ENCODE peak calls at places on chromosomes 16 and 17, in six cellular contexts. Y is kidney, H is lower lobe of right lung, D is fibroblast of the aortic adventitia, A is adrenal gland, L is AG09309. Q is an unnamed sample.

GRCh38 chr17:73091770-73092517 is 544 bp downstream of the SLC39A11 start:
- DNase-seq in D (peak), H (peak), Y (no peak), A (peak), L (no peak), Q (peak)

GRCh38 chr17:1073241-1073962 is 76.5 kb downstream of the TIMM22 start:
- DNase-seq in D (no peak), A (no peak), Y (peak), H (peak), L (no peak), Q (peak)

GRCh38 chr17:74431568-74432483 is at the start of gene GPRC5C:
- DNase-seq in A (peak), Y (peak), D (peak), H (peak), L (no peak), Q (peak)

GRCh38 chr17:77572065-77572601 is 386.4 kb upstream of the TNRC6C start:
- DNase-seq in H (peak), Y (no peak), D (no peak), L (no peak), A (no peak), Q (peak)

GRCh38 chr17:57946798-57947358 is 8.3 kb downstream of the CUEDC1 start:
- DNase-seq in A (peak), Y (peak), H (peak), L (no peak), D (peak), Q (peak)

GRCh38 chr17:3976675-3977171 is 12.5 kb upstream of the ATP2A3 start:
- DNase-seq in H (peak), D (no peak), L (no peak), Y (peak), A (peak), Q (peak)

GRCh38 chr17:49054342-49055092 is 57.3 kb downstream of the IGF2BP1 start:
- DNase-seq in D (no peak), Y (no peak), L (no peak), A (no peak), H (no peak), Q (no peak)

GRCh38 chr17:77666881-77667395 is 291.6 kb upstream of the TNRC6C start:
- DNase-seq in A (no peak), Y (no peak), H (no peak), D (no peak), L (no peak), Q (peak)

GRCh38 chr17:21304091-21304490 is 19.6 kb downstream of the MAP2K3 start:
- DNase-seq in H (peak), A (peak), Y (peak), L (no peak), D (no peak), Q (peak)

GRCh38 chr16:78993342-78993741 is 607.2 kb downstream of the MAF start:
- DNase-seq in Y (no peak), A (no peak), D (no peak), L (no peak), H (no peak), Q (no peak)

GRCh38 chr17:39164675-39165143 is 1.3 kb downstream of the ARL5C start:
- DNase-seq in L (peak), Y (peak), D (peak), A (peak), H (peak), Q (peak)

GRCh38 chr16:85658504-85659326 is 30.0 kb downstream of the GINS2 start:
- DNase-seq in D (no peak), L (no peak), A (no peak), Y (peak), H (peak), Q (peak)

GRCh38 chr16:75488322-75488721 is 6.9 kb downstream of the CHST6 start:
- DNase-seq in Y (no peak), D (no peak), A (peak), H (no peak), L (no peak), Q (no peak)

DNA sequence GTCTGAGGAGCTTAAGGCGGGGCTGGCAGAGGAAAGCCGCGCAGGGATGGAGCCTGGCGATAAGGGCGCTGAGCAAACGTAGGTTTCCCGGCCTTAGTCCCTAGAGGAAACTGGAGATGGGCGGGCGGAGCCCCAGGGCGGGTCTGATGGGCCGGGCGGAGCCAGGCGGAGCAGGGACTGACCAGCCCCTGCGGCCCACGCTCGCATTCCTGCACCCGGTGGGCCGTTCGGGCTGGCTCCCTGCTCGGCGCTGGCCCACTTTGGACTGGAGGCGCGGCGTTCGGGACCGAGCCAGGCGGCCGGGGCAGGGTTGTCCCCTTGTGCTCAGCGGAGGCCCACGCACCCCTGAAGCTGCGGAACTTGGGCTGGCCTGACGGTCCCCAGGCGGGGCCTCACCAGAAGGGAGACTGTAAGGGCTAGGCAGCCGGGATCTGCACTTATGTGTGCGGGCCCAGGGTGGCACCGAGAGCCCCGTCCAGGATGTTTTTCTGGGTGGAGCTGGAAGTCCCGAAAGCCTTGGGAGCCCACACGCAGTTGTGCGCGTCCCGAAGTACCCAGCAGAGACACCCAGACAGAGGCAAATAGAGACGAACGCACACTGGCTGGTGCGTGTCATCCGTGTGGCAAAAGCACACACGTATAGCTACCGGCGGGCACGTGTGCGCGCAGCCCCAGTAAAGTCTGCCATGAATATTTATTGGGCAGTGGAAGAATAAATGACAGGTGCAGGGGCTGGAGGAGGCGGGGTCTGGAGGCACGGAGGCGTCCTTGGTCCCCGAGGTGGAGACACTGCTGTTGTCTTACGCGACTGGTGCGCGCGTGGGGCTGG is 1.4 kb downstream of the PYDC1 start:
- DNase-seq in D (peak), L (no peak), Y (peak), H (peak), A (peak), Q (peak)
- H3K4me3 ChIP-seq in D (peak), L (peak), Y (peak), H (peak), A (no peak), Q (peak)

DNA sequence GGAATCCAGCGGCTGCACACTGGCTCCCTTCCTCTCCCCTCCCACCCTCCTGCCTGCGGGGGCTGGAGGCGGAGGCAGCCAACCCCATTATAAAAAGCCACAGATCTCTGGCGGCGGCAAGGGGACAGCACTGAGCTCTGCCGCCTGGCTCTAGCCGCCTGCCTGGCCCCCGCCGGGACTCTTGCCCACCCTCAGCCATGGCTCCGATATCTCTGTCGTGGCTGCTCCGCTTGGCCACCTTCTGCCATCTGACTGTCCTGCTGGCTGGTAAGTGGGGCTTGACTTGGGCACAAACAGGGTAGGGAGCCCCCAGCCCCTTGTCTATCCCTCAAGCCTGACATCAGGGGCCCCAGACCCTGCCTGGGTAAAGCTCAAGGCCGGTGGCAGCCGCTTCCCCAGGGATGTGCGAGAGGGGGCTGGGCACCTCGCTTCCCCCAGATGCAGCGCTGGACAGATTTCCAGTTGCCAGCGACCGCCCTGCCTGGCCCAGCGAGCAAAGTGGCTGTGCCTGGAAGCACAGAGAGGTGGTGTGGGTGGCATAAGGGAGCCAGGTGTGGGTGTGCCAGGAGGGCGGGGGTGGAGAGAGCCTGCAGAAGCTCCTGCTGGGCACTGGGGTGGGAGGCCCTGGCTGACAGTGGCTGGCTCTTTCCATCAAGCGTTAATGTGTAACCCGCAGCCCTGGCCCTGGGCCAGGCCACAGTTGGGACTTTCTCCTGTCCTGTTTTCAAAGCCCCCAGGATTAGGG is at the start of gene CX3CL1:
- DNase-seq in Y (peak), D (peak), L (no peak), A (no peak), H (peak), Q (no peak)
- TF ChIP-seq CTCF in Y (peak), D (peak), L (no peak), A (no peak), H (peak), Q (no peak)

DNA sequence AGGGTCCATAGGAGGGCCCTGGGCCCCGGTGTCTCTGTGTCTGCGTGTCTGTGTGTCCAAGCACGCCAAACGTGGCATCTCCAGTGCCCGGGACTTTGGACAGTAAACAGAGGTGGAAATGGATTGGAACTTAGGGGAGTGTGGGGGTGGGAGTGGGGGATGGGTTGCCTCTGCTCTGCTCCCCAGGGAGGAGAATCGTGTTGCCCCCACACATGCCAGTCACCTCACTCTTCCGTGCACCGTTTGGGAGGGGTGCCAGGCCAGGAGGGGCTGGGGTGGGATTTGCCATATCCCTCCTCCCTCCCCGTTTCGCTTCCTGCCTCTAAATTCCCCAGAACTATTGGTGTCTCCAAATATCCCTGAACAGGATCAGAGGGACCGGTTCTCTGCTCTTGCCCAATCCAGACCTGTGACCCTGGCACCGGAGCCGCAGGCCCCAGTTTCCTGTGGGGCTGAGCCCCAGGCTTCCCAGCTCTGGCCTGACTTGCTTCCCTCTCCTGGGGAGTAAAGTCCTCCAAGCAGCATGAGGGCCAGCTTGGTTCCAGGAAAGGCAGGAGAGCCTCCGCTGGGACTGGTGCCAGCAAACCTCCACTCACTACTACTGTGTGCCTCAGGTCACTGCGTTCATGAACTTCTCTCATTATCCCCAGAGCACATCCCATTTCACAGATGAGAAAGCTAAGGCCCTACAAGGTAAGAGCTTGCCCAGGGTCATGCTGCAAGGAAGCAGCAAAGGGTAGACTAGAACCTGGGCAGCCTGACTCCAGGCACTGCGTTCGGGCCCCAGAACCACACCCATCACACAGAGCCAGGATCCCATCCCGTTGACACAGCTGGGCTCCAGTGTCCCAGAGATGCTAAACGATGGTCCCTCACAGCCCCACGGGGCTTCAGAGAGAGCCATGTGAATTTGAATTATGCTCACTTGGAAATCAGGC is at the start of gene ASGR1:
- DNase-seq in Y (no peak), H (no peak), D (no peak), L (no peak), A (no peak), Q (no peak)
- H3K4me3 ChIP-seq in Y (no peak), H (peak), D (no peak), L (peak), A (no peak), Q (no peak)

DNA sequence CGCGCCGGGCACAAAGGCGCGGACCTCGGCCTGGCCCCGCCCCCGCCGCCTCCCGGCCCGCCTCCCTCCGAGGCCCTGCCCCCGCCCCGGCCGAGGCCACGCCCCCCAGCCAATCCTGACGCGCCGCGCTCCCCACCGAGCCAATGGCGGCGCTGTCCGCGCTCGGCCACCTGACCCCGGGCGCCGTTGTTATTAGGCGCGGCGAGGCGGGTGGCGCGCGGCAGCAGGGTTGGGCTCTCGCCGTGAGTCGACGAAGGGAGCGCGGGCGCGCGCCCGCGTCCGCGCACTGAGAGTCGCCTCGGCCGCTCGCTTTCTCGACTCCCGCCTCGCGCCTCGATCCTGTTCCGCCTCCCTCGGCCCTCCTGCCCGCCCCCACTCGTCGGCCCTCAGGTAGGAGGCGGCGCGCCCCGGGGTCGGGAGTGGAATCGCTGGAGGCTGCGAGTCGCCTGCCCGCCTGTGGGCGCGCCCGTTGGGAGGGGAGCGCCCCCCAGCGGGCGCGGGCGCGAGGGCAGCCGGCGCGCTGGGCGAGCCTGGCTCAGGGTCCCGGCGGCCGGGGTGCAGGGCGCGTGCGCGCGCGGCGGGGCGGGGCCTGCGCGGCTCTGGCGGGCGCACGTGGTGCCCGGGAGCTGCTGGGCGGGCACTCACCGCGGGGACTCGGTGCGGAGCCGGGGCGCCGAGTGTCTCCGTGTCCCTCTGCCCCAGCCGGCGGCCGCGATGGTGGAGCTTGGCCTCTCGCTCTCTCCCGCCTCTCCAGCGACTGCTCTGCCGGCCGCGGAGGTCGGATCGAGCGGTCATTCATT is 405 bp upstream of the CBLN1 start:
- DNase-seq in L (no peak), Y (peak), A (peak), H (peak), D (peak), Q (peak)
- TF ChIP-seq CTCF in L (no peak), Y (no peak), A (peak), H (no peak), D (no peak), Q (peak)

DNA sequence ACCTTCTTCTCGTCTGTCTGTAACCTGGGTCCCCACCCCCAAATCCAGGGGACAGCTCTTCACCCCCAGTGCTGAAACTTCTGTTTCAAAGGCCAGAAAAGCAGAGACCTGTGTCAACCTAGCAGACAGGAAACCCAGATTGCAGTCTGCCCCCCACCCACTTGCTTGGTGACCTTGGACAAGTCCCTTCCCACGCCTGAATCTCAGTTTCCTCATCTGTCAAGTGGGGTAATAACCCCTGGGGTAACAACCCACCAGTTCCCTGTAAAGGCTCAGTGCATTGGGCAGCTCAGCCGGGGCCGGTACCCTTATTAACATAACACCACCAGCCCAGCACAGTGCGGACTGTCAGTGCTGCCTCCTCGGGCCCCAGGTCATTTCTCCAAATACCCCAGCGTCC is 1.3 kb downstream of the STX1B start:
- DNase-seq in Y (no peak), L (no peak), D (no peak), A (no peak), H (no peak), Q (no peak)
- H3K4me3 ChIP-seq in Y (no peak), L (no peak), D (no peak), A (no peak), H (no peak), Q (no peak)

DNA sequence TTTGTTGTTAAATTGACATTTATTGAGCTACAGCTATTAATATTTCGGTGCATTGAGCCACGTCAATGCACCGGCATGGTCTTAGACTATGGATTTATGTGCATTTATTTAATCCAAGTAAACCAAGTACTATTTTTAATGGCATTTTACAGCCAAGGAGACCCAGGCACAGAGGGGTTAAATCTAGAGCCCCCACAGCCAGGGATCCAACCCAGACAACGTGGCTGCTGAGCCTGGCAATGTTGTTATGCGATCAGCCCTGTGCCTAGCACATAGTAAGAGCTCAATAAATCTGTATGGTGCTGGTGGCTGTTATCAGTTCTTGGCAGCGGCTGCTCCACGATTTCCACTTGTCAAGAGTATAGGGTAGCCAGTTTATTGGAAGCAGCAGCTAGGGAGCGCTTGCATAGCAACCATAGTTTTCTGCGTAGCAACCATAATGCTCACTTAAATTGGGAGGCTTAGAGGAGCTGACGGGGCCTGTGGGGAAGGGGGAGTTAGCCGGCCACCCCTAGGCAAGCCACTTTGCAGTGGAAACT is 541 bp upstream of the RBBP6 start:
- DNase-seq in D (no peak), A (peak), L (no peak), Y (no peak), H (no peak), Q (no peak)
- TF ChIP-seq CTCF in D (peak), A (peak), L (no peak), Y (peak), H (no peak), Q (no peak)

DNA sequence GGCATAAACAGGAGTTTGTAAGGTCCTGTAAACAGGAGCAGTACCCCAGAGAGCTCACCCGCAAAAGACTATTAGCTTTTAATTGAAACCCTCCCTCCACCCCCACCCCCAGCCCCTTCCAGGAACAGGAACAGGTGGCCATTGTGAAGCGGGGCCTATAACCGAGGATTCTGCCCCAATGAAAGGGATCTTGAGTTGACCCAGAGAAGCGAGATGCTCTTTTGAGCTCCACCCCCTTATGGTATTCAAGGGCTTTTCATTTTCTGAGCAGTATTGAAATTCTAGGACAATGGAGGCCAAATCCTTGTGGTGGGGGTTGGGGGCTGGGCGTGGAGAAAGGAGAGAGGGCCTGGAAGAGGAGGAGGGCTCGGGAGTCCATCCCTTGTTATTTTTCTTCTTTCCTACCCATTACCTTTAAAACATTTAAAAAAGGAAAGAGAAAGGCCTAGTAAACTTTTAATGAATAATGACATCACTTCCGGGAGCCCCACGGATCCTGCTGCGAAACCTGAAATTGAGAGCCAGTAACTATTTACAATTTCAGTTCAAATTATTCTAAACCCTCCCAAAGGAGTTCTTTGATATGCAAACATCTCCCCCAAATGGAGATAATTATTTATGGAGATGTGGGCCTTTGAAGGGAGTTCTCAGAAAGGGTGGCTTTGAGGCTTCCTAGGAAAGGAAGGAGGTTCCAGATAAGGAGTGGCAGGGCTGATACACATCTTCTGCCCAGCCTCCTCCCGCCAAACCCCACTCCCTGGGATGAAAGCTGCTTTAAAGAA is 30.5 kb downstream of the HS3ST3B1 start:
- DNase-seq in H (no peak), L (no peak), A (no peak), D (no peak), Y (no peak), Q (no peak)
- H3K4me3 ChIP-seq in H (no peak), L (no peak), A (no peak), D (no peak), Y (no peak), Q (no peak)

GRCh38 chr16:48035142-48035541 is 120.7 kb downstream of the ABCC12 start:
- DNase-seq in L (no peak), A (no peak), Y (no peak), H (no peak), D (no peak), Q (no peak)

GRCh38 chr16:48030926-48031325 is 124.9 kb downstream of the ABCC12 start:
- DNase-seq in A (no peak), D (no peak), H (no peak), Y (no peak), L (no peak), Q (no peak)

GRCh38 chr16:48024042-48024441 is 131.8 kb downstream of the ABCC12 start:
- DNase-seq in L (no peak), A (no peak), H (no peak), Y (no peak), D (no peak), Q (no peak)

GRCh38 chr16:48025359-48025758 is 130.4 kb downstream of the ABCC12 start:
- DNase-seq in H (no peak), Y (no peak), A (no peak), D (no peak), L (no peak), Q (no peak)

GRCh38 chr16:48029768-48030167 is 126.0 kb downstream of the ABCC12 start:
- DNase-seq in L (peak), Y (no peak), A (no peak), D (no peak), H (no peak), Q (no peak)
- TF ChIP-seq CTCF in L (peak), Y (no peak), A (no peak), D (peak), H (no peak), Q (no peak)

Q was measured in spleen.